ENCODE peak calls at places on chromosomes 12 and 14, in eight cellular contexts. A, N, F, E, Y, D, R and L are unnamed samples.

GRCh38 chr12:20643822-20644221 is 51.3 kb upstream of the SLCO1C1 start:
- DNase-seq in R (no peak), D (no peak), Y (no peak), F (no peak), N (no peak), A (no peak), E (no peak), L (no peak)

GRCh38 chr14:77272261-77272660 is 1.3 kb upstream of the NGB start:
- DNase-seq in Y (no peak), E (no peak), D (no peak), R (no peak), F (no peak), A (no peak), N (no peak), L (no peak)

GRCh38 chr12:109735051-109735521 is 21.5 kb downstream of the FAM222A start:
- DNase-seq in E (no peak), Y (no peak), R (no peak), A (no peak), F (no peak), D (no peak), N (no peak), L (peak)

GRCh38 chr14:60094306-60094897 is 2.7 kb downstream of the PCNX4 start:
- DNase-seq in E (peak), F (no peak), Y (no peak), D (no peak), R (peak), N (no peak), A (peak), L (no peak)

GRCh38 chr14:74299061-74299545 is 3.6 kb downstream of the ABCD4 start:
- DNase-seq in Y (no peak), R (peak), E (peak), N (no peak), A (no peak), F (no peak), D (no peak), L (peak)

GRCh38 chr12:76260390-76260748 is 87.8 kb downstream of the BBS10 start:
- DNase-seq in F (no peak), D (no peak), Y (no peak), R (no peak), E (peak), N (no peak), A (no peak), L (no peak)

GRCh38 chr14:34718750-34719304 is 4.4 kb upstream of the CFL2 start:
- DNase-seq in D (no peak), F (no peak), R (no peak), E (peak), Y (no peak), A (no peak), N (no peak), L (no peak)

GRCh38 chr14:95386536-95386935 is 66.8 kb upstream of the CLMN start:
- DNase-seq in N (no peak), E (no peak), A (no peak), R (no peak), F (no peak), D (no peak), Y (no peak), L (no peak)

GRCh38 chr14:35480119-35480769 is 53.7 kb upstream of the INSM2 start:
- DNase-seq in R (no peak), D (no peak), A (no peak), E (peak), F (no peak), Y (no peak), N (no peak), L (no peak)

GRCh38 chr12:49556391-49557186 is 11.4 kb downstream of the MCRS1 start:
- DNase-seq in N (no peak), F (no peak), D (no peak), A (no peak), Y (no peak), R (no peak), E (no peak), L (peak)

GRCh38 chr12:58804749-58805148 is 115.6 kb downstream of the LRIG3 start:
- DNase-seq in Y (no peak), N (peak), D (no peak), A (no peak), E (no peak), F (no peak), R (no peak), L (no peak)

GRCh38 chr12:54627304-54627703 is 7.4 kb downstream of the LACRT start:
- DNase-seq in E (no peak), Y (no peak), N (no peak), F (no peak), A (no peak), D (no peak), R (no peak), L (no peak)

GRCh38 chr14:62002636-62003035 is 240.4 kb downstream of the SNAPC1 start:
- DNase-seq in D (no peak), N (no peak), A (no peak), E (no peak), F (no peak), Y (no peak), R (no peak), L (no peak)

GRCh38 chr12:32087301-32087700 is 19.3 kb upstream of the BICD1 start:
- DNase-seq in Y (no peak), N (no peak), A (no peak), E (no peak), R (no peak), D (no peak), F (no peak), L (no peak)

GRCh38 chr14:23070262-23071129 is 13.2 kb upstream of the CDH24 start:
- DNase-seq in D (no peak), Y (no peak), A (no peak), N (no peak), R (no peak), E (no peak), F (no peak), L (no peak)

GRCh38 chr14:89417469-89418225 is 614 bp upstream of the FOXN3 start:
- DNase-seq in N (peak), E (peak), A (peak), Y (peak), D (no peak), F (peak), R (peak), L (peak)

GRCh38 chr12:57195655-57196371 is 20.8 kb upstream of the NXPH4 start:
- DNase-seq in N (no peak), E (no peak), Y (no peak), D (no peak), F (no peak), A (no peak), R (no peak), L (no peak)